ENCODE peak calls at places on chromosomes 7 and 10, in eight cellular contexts. A, U, R, S, L, H, W and D are unnamed samples.

GRCh38 chr7:82247814-82248433 is 195.7 kb downstream of the CACNA2D1 start:
- DNase-seq in L (no peak), S (no peak), R (no peak), A (no peak), W (peak), U (no peak), H (no peak), D (no peak)

GRCh38 chr7:69782917-69783684 is 184.8 kb downstream of the AUTS2 start:
- DNase-seq in W (peak), S (peak), A (no peak), U (no peak), L (no peak), H (no peak), R (no peak), D (peak)

GRCh38 chr10:44196336-44196735 is 188.6 kb downstream of the CXCL12 start:
- DNase-seq in S (no peak), L (no peak), R (no peak), W (no peak), H (no peak), A (no peak), U (no peak), D (no peak)

GRCh38 chr7:54839538-54840213 is 80.7 kb upstream of the SEC61G start:
- DNase-seq in L (peak), U (no peak), W (peak), R (no peak), A (peak), H (peak), S (peak), D (peak)

GRCh38 chr7:79455173-79455790 is 1.8 kb upstream of the MAGI2 start:
- DNase-seq in R (no peak), S (no peak), W (no peak), H (no peak), L (no peak), A (no peak), U (no peak), D (no peak)

GRCh38 chr7:32670105-32670504 is 174.8 kb downstream of the AVL9 start:
- DNase-seq in W (peak), A (peak), H (peak), U (peak), R (no peak), S (no peak), L (no peak), D (peak)

GRCh38 chr7:84512055-84512454 is 317.5 kb upstream of the SEMA3A start:
- DNase-seq in W (no peak), A (no peak), H (no peak), S (no peak), R (no peak), L (no peak), U (no peak), D (no peak)

GRCh38 chr10:82438277-82438676 is 563.3 kb downstream of the NRG3 start:
- DNase-seq in H (no peak), R (no peak), W (no peak), U (no peak), L (no peak), A (no peak), S (no peak), D (no peak)

GRCh38 chr7:5396542-5396941 is 27.1 kb downstream of the TNRC18 start:
- DNase-seq in U (no peak), R (no peak), A (no peak), S (peak), H (peak), W (peak), L (peak), D (peak)

GRCh38 chr10:26737730-26738129 is 40.2 kb downstream of the PDSS1 start:
- DNase-seq in W (peak), H (no peak), S (peak), A (no peak), R (no peak), L (no peak), U (no peak), D (no peak)

GRCh38 chr7:42522227-42522991 is 285.4 kb upstream of the GLI3 start:
- DNase-seq in W (no peak), U (no peak), R (no peak), L (no peak), A (no peak), H (no peak), S (no peak), D (peak)

GRCh38 chr7:1668486-1668931 is 1.6 kb upstream of the ELFN1 start:
- DNase-seq in H (peak), A (peak), S (peak), R (no peak), W (no peak), U (no peak), L (peak), D (no peak)

GRCh38 chr7:101564778-101565211 is 64.3 kb downstream of the MYL10 start:
- DNase-seq in S (no peak), H (no peak), W (no peak), A (no peak), U (no peak), R (no peak), L (peak), D (peak)

GRCh38 chr7:17523813-17524741 is 225.6 kb downstream of the AHR start:
- DNase-seq in H (peak), U (peak), S (peak), W (peak), L (no peak), R (no peak), A (peak), D (peak)

GRCh38 chr7:117014673-117015133 is 61.4 kb downstream of the ST7 start:
- DNase-seq in H (peak), U (no peak), S (peak), W (peak), R (no peak), L (no peak), A (no peak), D (peak)

GRCh38 chr10:122441961-122442360 is 12.5 kb upstream of the ARMS2 start:
- DNase-seq in A (no peak), R (no peak), U (peak), W (peak), H (no peak), S (no peak), L (no peak), D (no peak)

GRCh38 chr10:89813546-89813945 is 112.2 kb downstream of the KIF20B start:
- DNase-seq in A (no peak), R (no peak), H (no peak), S (no peak), L (no peak), W (no peak), U (no peak), D (no peak)
- H3K4me3 ChIP-seq in A (no peak), R (no peak), H (no peak), S (no peak), L (no peak), W (no peak), U (no peak), D (no peak)

GRCh38 chr7:157459966-157460365 is 123.2 kb downstream of the DNAJB6 start:
- DNase-seq in U (no peak), H (no peak), S (no peak), W (no peak), R (no peak), A (peak), L (no peak), D (no peak)
- H3K4me3 ChIP-seq in U (no peak), H (no peak), S (no peak), W (no peak), R (no peak), A (no peak), L (no peak), D (no peak)

GRCh38 chr7:149414745-149415390 is 46.0 kb downstream of the ZNF777 start:
- DNase-seq in L (peak), A (no peak), U (no peak), R (peak), H (no peak), W (peak), S (peak), D (peak)
- H3K4me3 ChIP-seq in L (no peak), A (no peak), U (no peak), R (peak), H (no peak), W (peak), S (peak), D (no peak)

GRCh38 chr7:27187702-27188665 is 3.0 kb upstream of the HOXA11 start:
- DNase-seq in U (no peak), R (no peak), A (peak), H (no peak), W (no peak), S (peak), L (peak), D (no peak)

GRCh38 chr7:27185013-27185707 is at the start of gene HOXA11:
- DNase-seq in R (no peak), S (peak), U (no peak), H (no peak), A (peak), L (peak), W (peak), D (peak)

GRCh38 chr7:27185708-27186449 is 847 bp upstream of the HOXA11 start:
- DNase-seq in H (no peak), A (peak), S (peak), W (no peak), U (no peak), R (no peak), L (peak), D (no peak)

GRCh38 chr7:27187158-27187701 is 2.2 kb upstream of the HOXA11 start:
- DNase-seq in L (no peak), A (no peak), H (no peak), U (no peak), S (no peak), R (no peak), W (no peak), D (no peak)

DNA sequence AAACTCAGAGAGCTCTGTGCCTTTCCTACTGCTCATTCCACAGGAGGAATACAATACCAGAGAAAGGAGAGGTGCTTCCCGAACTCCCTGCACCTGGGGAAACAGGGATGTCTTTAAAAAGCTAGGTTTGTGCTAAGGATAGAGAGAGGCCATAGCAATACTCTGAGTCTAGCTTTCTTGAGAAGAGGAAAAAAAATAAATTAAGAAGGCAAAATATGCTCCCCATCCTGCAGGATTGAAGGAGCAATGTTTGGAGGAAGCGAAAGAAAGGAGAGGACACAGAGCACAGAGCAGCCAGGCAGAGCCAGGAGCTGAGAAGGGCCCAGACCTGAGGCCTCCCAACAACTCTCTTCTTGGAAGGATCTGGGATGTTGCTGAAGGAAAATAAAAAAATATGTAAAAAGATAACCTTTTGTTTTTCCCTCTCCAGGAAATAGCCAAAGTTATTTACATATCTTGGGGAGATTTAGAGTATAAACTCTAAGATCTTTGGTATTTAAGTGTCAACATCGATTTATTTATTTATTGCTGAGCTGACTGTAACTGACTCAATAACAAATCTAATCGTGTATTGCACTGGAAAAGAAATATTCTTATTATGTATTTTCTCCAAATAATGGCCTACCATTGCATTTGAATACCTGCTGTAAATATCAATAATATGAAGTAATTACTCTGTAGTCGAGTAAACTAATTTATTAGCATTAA is 1.6 kb upstream of the HOXA11 start:
- DNase-seq in H (no peak), U (no peak), S (peak), R (no peak), L (peak), W (no peak), A (no peak), D (no peak)
- H3K4me3 ChIP-seq in H (no peak), U (no peak), S (no peak), R (no peak), L (no peak), W (peak), A (peak), D (peak)

GRCh38 chr7:151595702-151596340 is 76.1 kb upstream of the RHEB start:
- DNase-seq in H (no peak), R (no peak), S (no peak), L (no peak), W (no peak), U (no peak), A (peak), D (no peak)
- H3K4me3 ChIP-seq in H (no peak), R (no peak), S (no peak), L (no peak), W (no peak), U (no peak), A (no peak), D (no peak)